ENCODE peak calls at places on chromosomes 3 and 15, in four cellular contexts. U is MM.1S, F is NAMALWA, E is NCI-H524 treated with DMSO at 0.1 percent for 48 hours. G is an unnamed sample.

GRCh38 chr3:172191629-172192028 is 152.3 kb downstream of the FNDC3B start:
- DNase-seq in U (no peak), F (no peak), E (no peak), G (no peak)

GRCh38 chr3:76028816-76029215 is 243.5 kb upstream of the ZNF717 start:
- DNase-seq in U (no peak), F (no peak), E (no peak), G (no peak)

GRCh38 chr3:130849111-130849552 is 44.8 kb upstream of the ATP2C1 start:
- DNase-seq in U (peak), F (peak), E (peak), G (peak)

GRCh38 chr15:85615930-85616329 is 178.8 kb downstream of the KLHL25 start:
- DNase-seq in U (peak), F (peak), E (no peak), G (no peak)

GRCh38 chr3:67090472-67090871 is 92.4 kb downstream of the KBTBD8 start:
- DNase-seq in U (no peak), F (no peak), E (no peak), G (no peak)

GRCh38 chr15:23687143-23687470 is at the start of gene NDN:
- DNase-seq in U (no peak), F (no peak), E (no peak), G (peak)

GRCh38 chr3:119894195-119894594 is 112.3 kb downstream of the NR1I2 start:
- DNase-seq in U (no peak), F (no peak), E (no peak), G (no peak)

GRCh38 chr3:9298236-9298635 is 48.8 kb upstream of the SRGAP3 start:
- DNase-seq in U (no peak), F (no peak), E (no peak), G (no peak)

GRCh38 chr15:28879551-28879950 is 6.2 kb upstream of the APBA2 start:
- DNase-seq in U (no peak), F (no peak), E (no peak), G (no peak)

GRCh38 chr3:186143280-186143679 is 34.4 kb upstream of the ETV5 start:
- DNase-seq in U (no peak), F (no peak), E (peak), G (no peak)

GRCh38 chr15:42036991-42037390 is 16.1 kb upstream of the PLA2G4E start:
- DNase-seq in U (no peak), F (no peak), E (no peak), G (peak)

GRCh38 chr3:129289201-129289921 is 10.7 kb downstream of the HMCES start:
- DNase-seq in U (no peak), F (no peak), E (no peak), G (peak)

GRCh38 chr15:31434418-31435255 is 108.0 kb downstream of the KLF13 start:
- DNase-seq in U (peak), F (no peak), E (no peak), G (peak)

GRCh38 chr3:37761583-37761982 is 100.1 kb upstream of the CTDSPL start:
- DNase-seq in U (no peak), F (no peak), E (no peak), G (no peak)

GRCh38 chr3:125478321-125478720 is 41.7 kb downstream of the SNX4 start:
- DNase-seq in U (no peak), F (no peak), E (no peak), G (no peak)

GRCh38 chr3:11548721-11549131 is 95.0 kb downstream of the VGLL4 start:
- DNase-seq in U (no peak), F (no peak), E (no peak), G (peak)

GRCh38 chr3:139320551-139321309 is 23.1 kb upstream of the MRPS22 start:
- DNase-seq in U (no peak), F (no peak), E (no peak), G (no peak)

GRCh38 chr3:180332608-180333007 is 269.4 kb upstream of the TTC14 start:
- DNase-seq in U (peak), F (no peak), E (no peak), G (no peak)

GRCh38 chr15:65792988-65793812 is 1.1 kb upstream of the DENND4A start:
- DNase-seq in U (no peak), F (no peak), E (no peak), G (no peak)

GRCh38 chr15:78457101-78457500 is 19.1 kb downstream of the IREB2 start:
- DNase-seq in U (no peak), F (no peak), E (no peak), G (no peak)

GRCh38 chr3:169869484-169870304 is at the start of gene LRRC31:
- DNase-seq in U (no peak), F (no peak), E (no peak), G (no peak)

GRCh38 chr3:32009101-32009500 is 27.6 kb downstream of the ZNF860 start:
- DNase-seq in U (no peak), F (no peak), E (no peak), G (no peak)

GRCh38 chr3:60250210-60250609 is 1001.0 kb downstream of the FHIT start:
- DNase-seq in U (no peak), F (peak), E (no peak), G (no peak)

GRCh38 chr15:49044002-49044401 is 2.2 kb downstream of the SECISBP2L start:
- DNase-seq in U (no peak), F (no peak), E (no peak), G (no peak)

GRCh38 chr15:45378913-45379262 is 544 bp upstream of the GATM start:
- DNase-seq in U (no peak), F (no peak), E (peak), G (no peak)

GRCh38 chr15:29410342-29410741 is 140.7 kb upstream of the NSMCE3 start:
- DNase-seq in U (no peak), F (no peak), E (no peak), G (no peak)

GRCh38 chr3:103002447-103002846 is 567.6 kb downstream of the ZPLD1 start:
- DNase-seq in U (no peak), F (peak), E (no peak), G (no peak)

GRCh38 chr3:38124324-38125122 is 12.4 kb downstream of the ACAA1 start:
- DNase-seq in U (no peak), F (no peak), E (no peak), G (no peak)

GRCh38 chr15:60937278-60937677 is 291.8 kb downstream of the RORA start:
- DNase-seq in U (no peak), F (no peak), E (no peak), G (no peak)

GRCh38 chr3:190266915-190267290 is 55.3 kb downstream of the CLDN1 start:
- DNase-seq in U (no peak), F (no peak), E (no peak), G (no peak)

GRCh38 chr3:64163755-64164148 is 61.5 kb downstream of the PRICKLE2 start:
- DNase-seq in U (no peak), F (no peak), E (no peak), G (no peak)

GRCh38 chr3:195259564-195260285 is 11.2 kb downstream of the XXYLT1 start:
- DNase-seq in U (peak), F (peak), E (peak), G (peak)

GRCh38 chr3:126261037-126261436 is 80.7 kb upstream of the ALDH1L1 start:
- DNase-seq in U (no peak), F (peak), E (no peak), G (peak)

G was measured in suprapubic skin.